ENCODE peak calls at places on chromosome 14, in five cellular contexts. K is HepG2, F is GM12891, H is K562, D is GM12878. U is an unnamed sample.

GRCh38 chr14:96761066-96761465 is 36.1 kb upstream of the VRK1 start:
- DNase-seq in H (no peak), D (no peak), K (no peak), F (no peak), U (no peak)

GRCh38 chr14:24630872-24631477 is 3.0 kb downstream of the GZMB start:
- DNase-seq in D (no peak), F (no peak), H (no peak), K (peak; percentile 46), U (no peak)

GRCh38 chr14:105052110-105052458 is 13.1 kb downstream of the GPR132 start:
- DNase-seq in F (no peak), K (no peak), D (no peak), H (no peak), U (no peak)

GRCh38 chr14:71336488-71337192 is 429.4 kb downstream of the PCNX1 start:
- DNase-seq in K (peak; percentile 78), H (no peak), D (no peak), F (no peak), U (no peak)

GRCh38 chr14:105427412-105427811 is 7.8 kb downstream of the MTA1 start:
- DNase-seq in D (no peak), F (no peak), H (no peak), K (no peak), U (no peak)

GRCh38 chr14:33682746-33683145 is 268.1 kb downstream of the EGLN3 start:
- DNase-seq in H (no peak), D (no peak), F (no peak), K (no peak), U (no peak)

GRCh38 chr14:27040552-27040951 is 442.7 kb upstream of the NOVA1 start:
- DNase-seq in D (no peak), F (no peak), H (no peak), K (no peak), U (no peak)

GRCh38 chr14:95514131-95515079 is 2.0 kb downstream of the SYNE3 start:
- DNase-seq in D (no peak), F (no peak), K (no peak), H (no peak), U (no peak)

GRCh38 chr14:56378474-56378873 is 201.1 kb upstream of the TMEM260 start:
- DNase-seq in H (no peak), K (no peak), F (no peak), D (no peak), U (no peak)

GRCh38 chr14:64501326-64502171 is 2.1 kb downstream of the ZBTB25 start:
- DNase-seq in D (no peak), F (no peak), H (peak; percentile 34), K (peak; percentile 55), U (no peak)

GRCh38 chr14:100323121-100323941 is at the start of gene SLC25A47:
- DNase-seq in D (no peak), H (no peak), F (no peak), K (no peak), U (no peak)
- TF ChIP-seq POLR2A in D (no peak), H (no peak), F (no peak), K (peak; percentile 60), U (no peak)

GRCh38 chr14:29925106-29925722 is 2.4 kb downstream of the PRKD1 start:
- DNase-seq in K (no peak), H (no peak), D (no peak), F (no peak), U (no peak)
- TF ChIP-seq TAF1 in K (no peak), H (no peak), D (no peak), F (no peak), U (no peak)

GRCh38 chr14:51862171-51862838 is 1.9 kb downstream of the GNG2 start:
- DNase-seq in H (no peak), D (no peak), F (no peak), K (no peak), U (no peak)

GRCh38 chr14:51862839-51863235 is 2.4 kb downstream of the GNG2 start:
- DNase-seq in D (no peak), K (no peak), H (no peak), F (no peak), U (no peak)

GRCh38 chr14:51859136-51859535 is 1.3 kb upstream of the GNG2 start:
- DNase-seq in H (no peak), F (no peak), D (no peak), K (no peak), U (no peak)

GRCh38 chr14:51860836-51861583 is 598 bp downstream of the GNG2 start:
- DNase-seq in D (no peak), K (no peak), F (no peak), H (no peak), U (no peak)

DNA sequence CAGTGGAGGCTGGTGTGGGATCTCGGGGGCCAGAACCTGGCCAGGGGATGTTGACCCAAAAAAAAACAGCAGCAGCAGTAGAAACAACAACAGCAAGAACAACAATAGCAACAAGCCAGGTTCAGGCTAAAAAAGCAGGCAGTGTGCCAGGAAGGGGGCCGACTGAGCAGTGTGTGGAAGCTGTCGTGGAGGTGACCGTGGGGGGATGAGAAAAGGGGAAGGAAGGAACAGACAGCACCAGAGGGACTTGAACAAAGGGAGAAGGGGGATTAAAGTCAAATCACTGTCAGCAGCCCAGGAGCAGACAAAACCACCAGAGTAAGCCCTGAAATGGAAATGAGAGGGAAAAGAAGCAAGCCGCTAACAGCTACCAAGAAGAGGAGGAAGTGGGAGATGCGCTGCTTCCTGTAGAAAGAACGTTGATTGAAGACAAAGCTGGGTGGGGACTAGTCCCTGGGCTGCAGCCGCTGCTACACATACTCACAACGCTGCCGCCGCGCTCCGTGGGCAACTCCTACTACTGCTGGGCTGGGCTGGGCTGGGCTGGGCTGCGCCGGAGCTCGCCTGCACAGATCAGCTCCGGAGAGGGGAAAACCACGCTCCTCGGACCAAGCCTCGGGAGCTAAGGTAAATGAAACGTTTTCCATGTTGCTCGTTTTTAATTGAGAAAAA is at the start of gene GNG2:
- DNase-seq in D (peak; percentile 71), K (no peak), F (no peak), H (peak; percentile 3), U (peak; percentile 56)
- TF ChIP-seq POLR2AphosphoS5 in D (peak; percentile 95), K (no peak), F (peak; percentile 92), H (no peak), U (peak; percentile 93)

DNA sequence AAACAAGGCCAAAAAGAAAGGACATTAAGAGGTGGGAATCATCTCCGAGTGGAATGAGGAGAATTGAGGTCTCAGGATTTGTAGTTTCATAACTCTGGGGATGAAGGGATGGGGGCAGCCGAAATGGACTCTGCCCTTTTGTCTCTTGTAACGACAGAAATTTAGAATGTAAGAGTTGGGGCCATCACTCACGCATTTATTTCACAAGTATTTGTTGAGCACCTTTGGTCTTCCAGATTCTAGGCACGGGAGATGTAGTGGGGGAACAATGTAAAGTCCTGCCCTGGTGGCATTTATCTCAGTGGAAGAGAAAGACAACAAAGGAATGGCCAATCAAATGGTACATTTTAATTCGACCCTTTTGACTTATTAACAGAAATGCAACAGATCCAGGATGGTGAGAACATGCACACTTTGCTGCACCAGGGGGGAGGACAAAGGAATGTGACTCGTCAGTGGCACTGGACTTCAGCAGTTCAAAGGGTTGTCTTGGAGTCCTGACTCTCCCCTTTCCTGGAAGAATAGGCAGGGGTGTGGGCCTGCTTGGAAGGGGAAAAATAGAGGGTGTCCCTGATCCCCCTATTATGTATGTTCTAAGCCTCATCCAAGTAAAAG is 102.0 kb downstream of the TMEM30B start:
- DNase-seq in D (no peak), F (no peak), K (peak; percentile 59), H (no peak), U (no peak)
- TF ChIP-seq POLR2A in D (no peak), F (no peak), K (no peak), H (no peak), U (no peak)

DNA sequence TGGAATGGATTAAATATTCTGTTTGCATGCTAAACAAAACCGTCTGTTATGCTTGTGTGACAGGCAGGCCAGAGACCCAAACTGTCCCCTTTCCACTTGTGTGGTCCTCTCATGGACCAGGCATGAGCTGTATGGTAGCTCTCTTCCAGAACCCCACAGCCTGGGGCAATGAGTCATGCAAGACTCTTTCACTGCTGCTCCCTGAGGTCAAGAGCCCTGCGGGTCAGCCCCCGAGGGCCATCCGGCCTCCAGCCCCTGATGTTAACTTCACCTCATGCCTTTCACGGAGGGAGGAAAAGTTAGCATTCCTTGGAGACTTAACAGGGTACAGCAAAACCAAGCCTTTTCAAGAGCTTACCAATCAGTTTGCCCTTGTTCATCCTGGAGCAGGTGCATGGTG is 239.1 kb upstream of the DIO3 start:
- DNase-seq in F (no peak), H (no peak), K (no peak), D (no peak), U (no peak)
- TF ChIP-seq TAF1 in F (no peak), H (no peak), K (no peak), D (no peak), U (no peak)

GRCh38 chr14:69044965-69045555 is 66.0 kb upstream of the ACTN1 start:
- DNase-seq in F (no peak), K (no peak), D (no peak), H (no peak), U (no peak)
- TF ChIP-seq POLR2AphosphoS5 in F (no peak), K (no peak), D (no peak), H (no peak), U (no peak)

GRCh38 chr14:73789996-73790581 is 61.5 kb upstream of the PTGR2 start:
- DNase-seq in F (no peak), H (no peak), K (no peak), D (no peak), U (no peak)
- TF ChIP-seq POLR2A in F (no peak), H (no peak), K (no peak), D (no peak), U (no peak)